ENCODE peak calls at places on chromosomes 1 and 21, in six cellular contexts. I, U, B, V, F and C are unnamed samples.

GRCh38 chr1:154998818-154999650 is 3.6 kb upstream of the ZBTB7B start:
- DNase-seq in V (peak; percentile 82), F (peak; percentile 75), B (peak; percentile 62), I (no peak), U (peak; percentile 71), C (peak; percentile 76)

GRCh38 chr1:150981177-150981804 is 801 bp upstream of the ANXA9 start:
- DNase-seq in I (no peak), F (peak; percentile 76), V (no peak), U (no peak), B (no peak), C (no peak)

GRCh38 chr1:179369751-179370341 is 4.1 kb downstream of the AXDND1 start:
- DNase-seq in V (no peak), U (no peak), F (peak; percentile 81), B (peak; percentile 77), I (no peak), C (no peak)

GRCh38 chr1:37995773-37996379 is 6.1 kb upstream of the SF3A3 start:
- DNase-seq in V (peak; percentile 90), F (peak; percentile 65), B (peak; percentile 89), I (peak; percentile 80), U (peak; percentile 78), C (peak; percentile 91)

GRCh38 chr1:94106716-94107115 is 14.2 kb downstream of the ABCA4 start:
- DNase-seq in V (no peak), I (no peak), B (peak; percentile 36), U (no peak), F (no peak), C (no peak)

GRCh38 chr1:29895201-29895600 is 658.9 kb downstream of the PTPRU start:
- DNase-seq in V (no peak), F (no peak), I (no peak), U (no peak), B (no peak), C (no peak)

GRCh38 chr1:149979245-149979971 is 31.1 kb downstream of the OTUD7B start:
- DNase-seq in B (no peak), F (no peak), I (no peak), U (no peak), V (no peak), C (no peak)

GRCh38 chr1:200042437-200043329 is 15.2 kb downstream of the NR5A2 start:
- DNase-seq in V (no peak), B (no peak), I (no peak), F (no peak), U (no peak), C (no peak)

GRCh38 chr1:91014475-91014874 is 7.4 kb downstream of the ZNF644 start:
- DNase-seq in I (no peak), U (no peak), B (no peak), F (no peak), V (no peak), C (no peak)

GRCh38 chr1:30774550-30775432 is 17.2 kb upstream of the LAPTM5 start:
- DNase-seq in F (no peak), U (no peak), I (no peak), V (no peak), B (no peak), C (no peak)

GRCh38 chr1:147095691-147096090 is 76.6 kb downstream of the PRKAB2 start:
- DNase-seq in U (no peak), F (no peak), V (no peak), I (no peak), B (no peak), C (no peak)

DNA sequence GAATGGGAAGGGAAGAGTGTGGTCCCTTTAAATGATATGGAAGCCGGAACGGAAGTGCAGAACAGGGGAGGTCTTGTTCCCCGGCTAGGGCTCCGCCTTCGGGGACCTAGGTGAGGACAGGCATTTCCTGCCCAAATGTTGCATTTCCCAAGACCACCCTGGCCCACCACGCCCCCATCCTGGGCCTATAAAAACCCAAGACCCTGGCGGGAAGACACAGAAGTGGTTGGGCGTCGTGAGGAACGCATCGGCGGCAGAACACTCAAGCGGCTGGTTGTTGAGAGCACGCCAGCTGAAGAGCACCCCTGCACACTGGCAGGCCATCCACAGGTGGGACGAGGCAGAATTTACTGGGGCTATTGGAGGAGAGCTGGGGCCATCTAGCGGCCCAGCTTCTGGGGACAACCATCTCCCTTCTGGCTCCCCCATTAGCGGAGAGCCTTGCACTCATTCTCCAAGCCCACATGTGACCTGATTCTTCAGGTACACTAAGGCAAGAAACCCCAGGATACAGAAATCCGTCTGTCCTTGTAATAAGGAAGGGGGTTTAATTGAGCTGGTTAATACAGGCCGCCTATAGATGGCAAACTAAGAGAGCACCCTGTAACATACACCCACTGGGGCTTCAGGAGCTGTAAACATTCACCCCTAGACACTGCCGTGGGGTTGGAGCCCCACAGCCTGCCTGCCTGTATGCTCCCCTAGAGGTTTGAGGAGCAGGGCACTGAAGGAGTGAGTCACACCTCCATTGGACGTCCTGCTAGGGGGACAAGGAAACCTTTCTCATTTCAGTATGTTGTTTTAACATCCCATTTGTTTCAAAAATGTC is 1327.9 kb downstream of the BRINP3 start:
- DNase-seq in V (no peak), B (no peak), I (no peak), F (peak; percentile 3), U (no peak), C (no peak)
- TF ChIP-seq CTCF in V (no peak), B (no peak), I (no peak), F (no peak), U (no peak), C (no peak)

GRCh38 chr1:27357281-27358037 is 9.3 kb downstream of the MAP3K6 start:
- DNase-seq in U (peak; percentile 76), V (peak; percentile 88), F (peak; percentile 78), B (peak; percentile 32), I (peak; percentile 65), C (peak; percentile 77)
- H3K36me3 ChIP-seq in U (peaks cover 64% of the 10 kb centered on the region), V (peaks cover 85% of the 10 kb centered on the region), F (no peaks in the 10 kb centered on the region), B (peaks cover 42% of the 10 kb centered on the region), I (no peaks in the 10 kb centered on the region), C (no peaks in the 10 kb centered on the region)

GRCh38 chr1:41883507-41883906 is 35.2 kb downstream of the HIVEP3 start:
- DNase-seq in F (no peak), U (no peak), I (no peak), B (no peak), V (no peak), C (no peak)
- H3K4me1 ChIP-seq in F (no peaks in the 10 kb centered on the region), U (no peaks in the 10 kb centered on the region), I (no peaks in the 10 kb centered on the region), B (no peaks in the 10 kb centered on the region), V (peaks cover 40% of the 10 kb centered on the region), C (peaks cover 35% of the 10 kb centered on the region)

DNA sequence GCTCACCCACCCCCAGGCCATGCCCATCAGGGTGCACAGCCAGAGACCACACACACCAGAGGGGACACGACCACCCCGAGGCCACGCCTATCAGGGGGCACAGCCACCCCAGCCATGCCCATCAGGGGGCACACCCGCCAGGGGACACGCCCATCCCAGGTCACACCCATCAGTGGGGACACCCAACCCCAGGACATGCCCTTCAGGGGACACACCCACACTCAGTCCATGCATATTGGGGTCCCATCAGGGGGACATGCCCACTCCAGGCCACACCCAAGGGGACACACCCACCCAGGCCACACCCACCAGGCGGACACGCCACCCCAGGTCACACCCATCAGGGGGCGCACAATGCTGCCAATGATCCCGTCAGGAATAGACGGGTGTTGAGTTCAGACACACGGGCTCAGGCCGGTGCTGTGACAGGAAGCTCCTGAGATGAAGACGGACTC is 20.7 kb downstream of the MCM3AP start:
- DNase-seq in B (no peak), F (no peak), U (no peak), I (no peak), V (peak; percentile 55), C (no peak)
- TF ChIP-seq CTCF in B (no peak), F (no peak), U (no peak), I (no peak), V (no peak), C (no peak)

GRCh38 chr21:46194374-46195334 is 10.4 kb upstream of the SPATC1L start:
- DNase-seq in V (peak; percentile 39), U (peak; percentile 4), F (no peak), I (no peak), B (no peak), C (no peak)
- H3K36me3 ChIP-seq in V (peaks cover 70% of the 10 kb centered on the region), U (peaks cover 46% of the 10 kb centered on the region), F (peaks cover 9% of the 10 kb centered on the region), I (no peaks in the 10 kb centered on the region), B (peaks cover 44% of the 10 kb centered on the region), C (no peaks in the 10 kb centered on the region)